ENCODE peak calls at places on chromosome 1, in six cellular contexts. P is AG10803, S is neural progenitor cell, L is upper lobe of left lung, Q is left lung, G is OCI-LY7. F is an unnamed sample.

GRCh38 chr1:156733989-156734584 is 5.5 kb upstream of the ISG20L2 start:
- DNase-seq in P (no peak), S (no peak), L (no peak), Q (no peak), G (no peak), F (no peak)

GRCh38 chr1:64884261-64885040 is 81.9 kb downstream of the JAK1 start:
- DNase-seq in P (no peak), S (no peak), L (no peak), Q (no peak), G (no peak), F (peak; percentile 56)

GRCh38 chr1:29310616-29311180 is 74.4 kb downstream of the PTPRU start:
- DNase-seq in P (no peak), S (no peak), L (no peak), Q (no peak), G (no peak), F (no peak)

GRCh38 chr1:211548321-211549091 is 30.5 kb downstream of the SLC30A1 start:
- DNase-seq in P (no peak), S (no peak), L (no peak), Q (no peak), G (no peak), F (no peak)

GRCh38 chr1:20323613-20323920 is 32.9 kb downstream of the VWA5B1 start:
- DNase-seq in P (no peak), S (no peak), L (no peak), Q (no peak), G (no peak), F (no peak)

GRCh38 chr1:224637510-224637909 is 21.4 kb downstream of the CNIH3 start:
- DNase-seq in P (peak; percentile 96), S (no peak), L (no peak), Q (no peak), G (no peak), F (peak; percentile 66)

GRCh38 chr1:158931055-158931737 is at the start of gene PYHIN1:
- DNase-seq in P (no peak), S (no peak), L (no peak), Q (no peak), G (peak; percentile 79), F (no peak)

GRCh38 chr1:115295904-115296696 is 41.9 kb downstream of the NGF start:
- DNase-seq in P (peak; percentile 64), S (no peak), L (no peak), Q (no peak), G (no peak), F (no peak)

GRCh38 chr1:224542783-224543440 is 73.2 kb upstream of the CNIH3 start:
- DNase-seq in P (peak; percentile 96), S (no peak), L (peak; percentile 24), Q (no peak), G (no peak), F (peak; percentile 91)

GRCh38 chr1:225480825-225481434 is 53.1 kb upstream of the LBR start:
- DNase-seq in P (no peak), S (peak; percentile 71), L (peak; percentile 63), Q (no peak), G (peak; percentile 92), F (peak; percentile 55)

GRCh38 chr1:170903961-170904360 is 31.4 kb upstream of the MROH9 start:
- DNase-seq in P (no peak), S (no peak), L (no peak), Q (no peak), G (no peak), F (no peak)

GRCh38 chr1:10796029-10796944 is at the start of gene CASZ1:
- DNase-seq in P (peak; percentile 89), S (peak; percentile 95), L (peak; percentile 79), Q (peak; percentile 78), G (no peak), F (peak; percentile 84)

GRCh38 chr1:226712779-226713420 is 26.2 kb downstream of the ITPKB start:
- DNase-seq in P (no peak), S (no peak), L (no peak), Q (no peak), G (peak; percentile 88), F (no peak)

GRCh38 chr1:234608720-234609527 is 1.1 kb downstream of the IRF2BP2 start:
- DNase-seq in P (peak; percentile 48), S (peak; percentile 72), L (peak; percentile 47), Q (peak; percentile 54), G (peak; percentile 74), F (peak; percentile 77)

GRCh38 chr1:156577512-156577911 is 2.0 kb upstream of the TTC24 start:
- DNase-seq in P (no peak), S (no peak), L (no peak), Q (no peak), G (no peak), F (no peak)

GRCh38 chr1:2535455-2535854 is 5.4 kb upstream of the HES5 start:
- DNase-seq in P (no peak), S (peak; percentile 87), L (no peak), Q (no peak), G (no peak), F (no peak)

GRCh38 chr1:222736972-222737371 is at the start of gene FAM177B:
- DNase-seq in P (no peak), S (no peak), L (no peak), Q (no peak), G (no peak), F (no peak)

GRCh38 chr1:152110365-152110859 is 4.8 kb downstream of the TCHH start:
- DNase-seq in P (peak; percentile 48), S (peak; percentile 28), L (no peak), Q (peak; percentile 37), G (no peak), F (peak; percentile 44)

GRCh38 chr1:185537601-185538000 is 196.6 kb upstream of the HMCN1 start:
- DNase-seq in P (no peak), S (no peak), L (no peak), Q (no peak), G (no peak), F (no peak)

GRCh38 chr1:43313771-43314170 is 13.0 kb downstream of the TIE1 start:
- DNase-seq in P (no peak), S (no peak), L (no peak), Q (no peak), G (no peak), F (no peak)

GRCh38 chr1:155091071-155092051 is 12.7 kb downstream of the EFNA3 start:
- DNase-seq in P (peak; percentile 38), S (peak; percentile 91), L (peak; percentile 81), Q (peak; percentile 69), G (peak; percentile 80), F (peak; percentile 72)

GRCh38 chr1:10835423-10836421 is 39.3 kb upstream of the CASZ1 start:
- DNase-seq in P (peak; percentile 6), S (peak; percentile 98), L (peak; percentile 73), Q (peak; percentile 42), G (no peak), F (peak; percentile 46)

DNA sequence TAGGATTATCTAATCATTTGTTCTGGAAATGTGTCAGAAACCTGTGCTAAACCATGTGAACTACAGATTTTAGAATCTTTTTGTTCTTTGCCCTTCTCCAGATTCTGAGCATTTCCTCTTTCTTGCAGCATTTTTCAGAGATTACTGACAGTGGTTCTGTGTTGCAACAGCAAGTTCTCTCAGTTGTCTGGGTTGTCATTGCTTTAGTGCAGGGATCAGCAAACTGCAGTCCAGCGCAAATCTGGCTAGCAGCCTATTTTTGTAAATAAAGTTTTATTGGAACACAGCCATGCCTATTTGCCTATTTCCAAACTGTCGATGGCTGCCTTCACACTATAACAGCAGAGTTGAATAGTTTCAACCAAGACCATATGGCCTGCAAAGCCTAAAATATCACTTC is 66.3 kb upstream of the LRRC8D start:
- DNase-seq in P (peak; percentile 70), S (no peak), L (no peak), Q (no peak), G (peak; percentile 14), F (peak; percentile 87)
- H3K4me3 ChIP-seq in P (no peak overlapping the region), S (no peak overlapping the region), L (no peak overlapping the region), Q (no peak overlapping the region), G (no peak overlapping the region), F (no peak overlapping the region)

DNA sequence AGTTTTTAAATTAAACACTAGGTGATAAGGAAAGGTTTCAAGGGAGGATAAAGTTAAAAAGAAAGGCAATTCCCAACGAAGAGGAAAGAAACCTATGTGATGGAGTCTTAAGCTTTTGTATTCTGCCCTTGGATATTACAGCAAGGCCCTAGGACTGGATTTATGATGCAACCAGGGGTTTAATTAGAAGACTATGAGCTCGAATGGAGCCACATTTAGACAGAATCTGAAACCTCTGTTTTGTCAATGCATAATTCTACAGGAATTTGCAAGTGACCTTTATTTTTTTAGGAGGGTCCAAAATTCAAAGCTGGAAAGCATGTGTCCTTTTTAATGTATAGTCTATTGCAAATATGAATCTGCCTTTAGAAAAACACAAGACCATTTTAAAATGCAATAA is 37.9 kb downstream of the TGFB2 start:
- DNase-seq in P (no peak), S (no peak), L (no peak), Q (no peak), G (no peak), F (no peak)
- TF ChIP-seq CTCF in P (no peak), S (no peak), L (no peak), Q (no peak), G (no peak), F (no peak)

GRCh38 chr1:16156848-16157495 is 1.1 kb upstream of the EPHA2 start:
- DNase-seq in P (no peak), S (no peak), L (no peak), Q (no peak), G (no peak), F (peak; percentile 73)

GRCh38 chr1:16155537-16156410 is at the start of gene EPHA2:
- DNase-seq in P (peak; percentile 77), S (peak; percentile 98), L (peak; percentile 91), Q (peak; percentile 91), G (no peak), F (peak; percentile 83)

GRCh38 chr1:16158993-16159831 is 3.3 kb upstream of the EPHA2 start:
- DNase-seq in P (no peak), S (no peak), L (no peak), Q (no peak), G (no peak), F (no peak)

GRCh38 chr1:16161717-16162116 is 5.8 kb upstream of the EPHA2 start:
- DNase-seq in P (no peak), S (no peak), L (no peak), Q (no peak), G (no peak), F (no peak)

GRCh38 chr1:16158025-16158424 is 2.2 kb upstream of the EPHA2 start:
- DNase-seq in P (no peak), S (no peak), L (no peak), Q (no peak), G (no peak), F (no peak)
- H3K4me3 ChIP-seq in P (no peak overlapping the region), S (no peak overlapping the region), L (no peak overlapping the region), Q (no peak overlapping the region), G (no peak overlapping the region), F (no peak overlapping the region)

DNA sequence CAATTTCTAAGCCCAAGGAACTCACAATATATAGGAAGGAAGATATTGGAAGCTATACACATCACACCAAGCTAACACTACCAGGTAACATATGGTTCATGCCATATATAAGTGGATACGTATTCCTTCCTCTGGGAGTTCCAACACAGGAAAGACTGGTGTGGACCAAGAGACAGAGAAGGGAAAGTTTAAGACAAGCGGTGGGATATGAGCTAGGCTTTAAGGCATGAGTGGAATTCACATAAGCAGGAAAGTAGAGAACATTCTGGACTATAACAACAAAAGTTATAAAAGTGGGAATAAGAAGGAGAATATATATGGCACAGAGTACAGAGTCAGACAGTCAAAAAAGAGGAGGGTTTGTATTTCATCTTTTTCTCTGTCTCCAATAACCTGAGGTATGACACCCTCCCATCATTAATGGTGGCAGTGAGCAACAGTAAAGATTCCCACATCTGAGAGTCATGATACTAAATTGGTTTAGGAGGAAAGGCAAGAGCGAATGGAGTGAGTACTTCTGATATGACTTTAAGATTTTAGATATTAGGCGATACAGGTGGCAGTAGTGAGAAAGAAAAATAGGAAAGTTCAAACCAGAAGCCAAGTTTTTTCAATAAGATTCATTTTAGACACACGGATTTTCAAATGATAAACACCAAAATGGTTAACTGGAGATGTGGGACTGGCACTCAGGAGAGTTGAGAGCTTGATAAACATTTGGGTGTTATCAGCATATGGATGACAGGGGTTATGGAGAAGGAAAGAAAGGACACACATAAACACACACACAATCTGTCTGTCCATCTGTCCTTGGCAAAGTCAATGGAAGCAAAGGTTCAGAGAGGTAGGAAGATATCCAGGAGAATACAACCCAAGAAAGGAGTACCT is 87.4 kb upstream of the TTC39A start:
- DNase-seq in P (peak; percentile 41), S (no peak), L (no peak), Q (no peak), G (no peak), F (peak; percentile 73)
- TF ChIP-seq CTCF in P (no peak), S (no peak), L (no peak), Q (no peak), G (no peak), F (no peak)